ENCODE peak calls at places on chromosomes 3 and 15, in four cellular contexts. Y is right lobe of liver, V is heart right ventricle, M is WERI-Rb-1. F is an unnamed sample. For H3K27me3, the result is how much of the 10 kb centered on the place peaks cover.

GRCh38 chr15:66923438-66923881 is 141.9 kb upstream of the SMAD3 start:
- DNase-seq in V (no peak), Y (no peak), M (peak), F (no peak)

GRCh38 chr3:153257673-153258351 is 95.8 kb downstream of the RAP2B start:
- DNase-seq in Y (no peak), V (no peak), M (no peak), F (no peak)

GRCh38 chr15:60407406-60407805 is 9.6 kb upstream of the ANXA2 start:
- DNase-seq in V (no peak), M (no peak), Y (no peak), F (no peak)

GRCh38 chr15:48459571-48460461 is 128.6 kb downstream of the DUT start:
- DNase-seq in M (no peak), Y (no peak), V (no peak), F (no peak)

GRCh38 chr3:124529826-124530571 is 200.3 kb upstream of the UMPS start:
- DNase-seq in Y (no peak), V (no peak), M (no peak), F (no peak)

GRCh38 chr3:146823622-146824021 is 218.5 kb upstream of the PLSCR5 start:
- DNase-seq in M (no peak), Y (no peak), V (no peak), F (no peak)

GRCh38 chr3:31341130-31341529 is 191.6 kb upstream of the STT3B start:
- DNase-seq in M (peak), Y (no peak), V (no peak), F (no peak)

GRCh38 chr3:104519068-104519467 is 847.6 kb upstream of the ALCAM start:
- DNase-seq in V (no peak), M (no peak), Y (no peak), F (no peak)

GRCh38 chr15:98586066-98586465 is 62.3 kb upstream of the IGF1R start:
- DNase-seq in V (no peak), Y (no peak), M (no peak), F (no peak)

GRCh38 chr15:92812271-92812670 is 87.9 kb upstream of the CHD2 start:
- DNase-seq in V (no peak), Y (no peak), M (no peak), F (no peak)

GRCh38 chr3:170442945-170443344 is 24.3 kb downstream of the CLDN11 start:
- DNase-seq in V (no peak), M (no peak), Y (no peak), F (no peak)

GRCh38 chr15:42128476-42128875 is 28.0 kb downstream of the PLA2G4F start:
- DNase-seq in V (no peak), Y (no peak), M (no peak), F (no peak)

GRCh38 chr3:81743096-81744025 is 18.1 kb downstream of the GBE1 start:
- DNase-seq in Y (no peak), M (no peak), V (no peak), F (no peak)

GRCh38 chr15:36777941-36778340 is 198.5 kb downstream of the CDIN1 start:
- DNase-seq in V (no peak), M (no peak), Y (no peak), F (no peak)

GRCh38 chr3:49277357-49277723 is 308 bp upstream of the C3orf62 start:
- DNase-seq in Y (no peak), V (no peak), M (no peak), F (no peak)

GRCh38 chr15:68385671-68386586 is 46.0 kb downstream of the ITGA11 start:
- DNase-seq in Y (no peak), V (no peak), M (no peak), F (no peak)

GRCh38 chr15:25899870-25900269 is 36.7 kb upstream of the ATP10A start:
- DNase-seq in M (no peak), V (no peak), Y (no peak), F (no peak)

GRCh38 chr3:141050576-141050912 is 603 bp upstream of the SPSB4 start:
- DNase-seq in V (no peak), M (peak), Y (no peak), F (no peak)

GRCh38 chr3:72441284-72441994 is 406.8 kb downstream of the SHQ1 start:
- DNase-seq in M (no peak), V (no peak), Y (no peak), F (no peak)

GRCh38 chr15:61228025-61228901 is 839 bp downstream of the RORA start:
- DNase-seq in Y (peak), V (peak), M (peak), F (peak)

GRCh38 chr3:32157600-32158264 is 51.3 kb downstream of the GPD1L start:
- DNase-seq in Y (no peak), M (no peak), V (no peak), F (no peak)

GRCh38 chr15:40743466-40743865 is 11.6 kb downstream of the RMDN3 start:
- DNase-seq in Y (peak), M (no peak), V (no peak), F (no peak)

GRCh38 chr15:44501768-44502366 is 35.1 kb upstream of the EIF3J start:
- DNase-seq in V (no peak), Y (no peak), M (no peak), F (no peak)

GRCh38 chr3:132723551-132723950 is 1.3 kb upstream of the NPHP3 start:
- DNase-seq in V (no peak), Y (no peak), M (no peak), F (no peak)

GRCh38 chr3:50246517-50246954 is 10.5 kb downstream of the GNAI2 start:
- DNase-seq in M (no peak), Y (no peak), V (peak), F (no peak)

GRCh38 chr3:147195896-147196295 is 210.4 kb downstream of the ZIC4 start:
- DNase-seq in M (no peak), Y (no peak), V (no peak), F (no peak)

DNA sequence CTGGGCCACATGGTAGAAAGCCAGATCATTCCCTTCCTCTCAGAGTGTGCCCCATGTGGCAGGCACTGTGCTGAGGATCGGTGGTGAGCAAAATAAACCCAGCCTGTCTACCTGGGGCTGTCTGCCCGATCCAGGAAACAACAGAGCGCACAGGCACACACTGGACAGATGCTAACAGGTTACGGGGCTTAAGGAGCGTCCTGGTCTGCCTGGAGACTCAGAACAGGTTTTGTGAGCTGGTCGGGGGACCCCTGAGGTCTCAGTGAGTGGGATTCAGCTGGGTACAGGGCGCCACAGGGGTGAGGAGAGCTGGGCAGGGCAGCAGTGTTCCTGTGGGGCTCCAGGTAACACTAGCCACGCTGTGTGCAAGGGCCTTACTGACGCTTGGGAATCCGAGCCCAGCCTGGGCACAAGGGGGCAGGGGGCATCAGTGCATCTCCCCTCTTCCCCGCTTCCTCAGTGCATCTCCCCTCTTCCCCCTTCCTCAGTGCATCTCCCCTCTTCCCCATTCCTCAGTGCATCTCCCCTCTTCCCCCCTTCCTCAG is 136.3 kb downstream of the DNAJB8 start:
- DNase-seq in M (no peak), Y (no peak), V (no peak), F (no peak)
- TF ChIP-seq CTCF in M (no peak), Y (no peak), V (no peak), F (no peak)

DNA sequence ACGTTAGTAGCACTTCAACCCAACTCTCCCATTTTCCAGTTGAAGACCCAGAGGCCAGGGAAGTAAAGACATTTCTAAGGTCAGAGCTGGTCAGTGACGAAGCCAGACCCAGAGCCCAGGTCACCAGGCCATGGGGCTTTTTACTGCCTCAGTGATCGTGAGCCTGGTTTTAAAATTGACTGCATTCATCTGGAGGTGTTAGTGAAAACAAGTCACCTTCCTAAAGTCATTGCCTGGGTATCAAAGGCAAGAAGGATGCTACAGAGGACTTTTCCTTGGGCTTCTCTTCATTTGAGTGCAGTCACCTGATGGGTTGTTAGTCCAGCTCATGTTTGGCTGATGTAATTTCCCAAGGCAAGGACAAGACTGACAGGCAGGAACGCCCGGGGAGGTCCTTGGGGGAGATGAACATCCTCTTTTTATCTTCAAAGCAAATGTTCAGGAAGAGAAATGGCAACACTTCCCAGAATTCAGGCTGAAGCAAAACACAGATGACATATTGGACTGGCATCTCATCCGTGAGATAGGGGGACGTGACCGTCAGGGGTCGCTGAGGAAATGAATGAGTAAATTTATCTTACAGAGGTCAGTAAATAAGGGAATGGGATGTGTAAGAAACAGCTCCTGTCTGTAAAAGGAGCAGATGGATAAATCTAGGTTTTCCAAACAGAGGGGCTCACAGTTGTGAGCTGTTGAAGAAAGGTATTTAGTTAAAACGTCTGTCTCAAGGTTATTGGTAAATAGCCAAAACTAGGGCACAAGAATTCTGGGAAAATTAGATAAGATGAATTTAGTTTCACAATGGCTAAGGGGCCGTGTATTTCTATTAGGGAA is 201.2 kb downstream of the OPA1 start:
- DNase-seq in Y (no peak), V (no peak), M (no peak), F (no peak)
- H3K27me3 ChIP-seq in Y (under half), V (under half), M (under half), F (under half)

GRCh38 chr3:38638354-38638753 is 11.1 kb downstream of the SCN5A start:
- DNase-seq in V (no peak), M (no peak), Y (peak), F (no peak)
- H3K4me3 ChIP-seq in V (no peak), M (no peak), Y (no peak), F (no peak)

DNA sequence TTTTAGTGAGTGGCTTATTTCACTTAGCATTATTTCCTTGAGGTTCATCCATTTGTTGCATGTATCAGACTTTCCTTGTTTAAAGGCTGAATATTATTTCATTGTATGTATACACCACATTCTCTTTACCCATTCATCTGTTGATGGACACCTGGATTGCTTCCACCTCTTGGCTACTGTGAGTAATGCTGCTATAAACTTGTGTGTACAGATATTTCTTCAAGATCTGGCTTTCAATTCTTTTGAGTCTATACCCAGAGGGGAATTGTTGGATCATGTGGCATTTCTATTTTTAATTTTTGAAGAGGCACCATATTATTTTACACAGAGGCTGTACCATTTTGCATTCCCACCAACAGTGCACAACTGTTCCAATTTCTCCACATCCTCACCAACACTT is 313.5 kb downstream of the RPLP1 start:
- DNase-seq in Y (no peak), V (no peak), M (no peak), F (no peak)
- TF ChIP-seq CTCF in Y (no peak), V (no peak), M (no peak), F (no peak)

DNA sequence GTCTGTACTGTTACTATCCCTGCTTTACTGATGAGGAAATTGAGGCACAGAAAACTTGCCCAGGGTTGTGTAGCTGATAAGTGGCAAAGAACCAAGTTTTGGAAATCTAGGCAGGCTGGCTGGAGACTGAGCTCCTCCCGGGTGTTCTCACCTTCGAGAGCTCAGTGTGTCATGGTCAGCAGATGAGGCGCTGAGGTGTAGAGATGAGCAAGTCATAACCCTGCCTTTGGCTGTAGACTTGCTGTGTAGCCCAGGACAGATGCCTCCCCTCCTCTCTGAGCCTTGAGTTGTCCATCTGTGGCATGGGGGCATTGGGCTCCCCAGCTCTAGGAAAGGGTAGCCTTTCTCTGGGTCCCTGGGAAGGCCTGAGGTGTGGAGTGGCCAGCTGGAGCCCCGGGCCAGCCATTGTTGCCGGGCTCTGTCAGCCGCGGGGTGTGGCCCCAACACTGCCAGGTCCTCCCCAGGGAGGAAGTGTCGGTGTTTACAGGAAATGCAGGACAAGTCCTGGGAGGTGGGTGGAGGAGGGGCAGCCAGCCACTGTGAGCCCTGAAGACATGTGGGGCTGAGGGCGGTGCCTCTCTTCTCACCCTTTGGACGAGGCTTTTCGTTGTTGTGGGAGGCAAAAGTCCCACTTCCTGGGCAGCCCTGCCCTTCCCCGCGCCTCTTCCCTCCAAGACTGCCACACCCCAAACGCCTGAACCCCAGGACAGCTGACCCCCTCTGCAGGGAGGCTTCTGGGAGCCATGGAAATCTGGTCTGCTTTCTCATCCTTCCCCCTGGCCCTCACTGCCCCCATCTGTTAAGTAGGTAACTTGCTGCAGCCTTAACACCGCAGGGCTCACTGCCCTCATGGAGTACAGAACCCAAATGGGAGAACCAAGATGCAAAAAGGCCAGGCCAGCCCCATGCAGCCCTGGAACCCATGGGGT is 29.1 kb downstream of the FGD5 start:
- DNase-seq in V (peak), Y (no peak), M (no peak), F (no peak)
- H3K27me3 ChIP-seq in V (under half), Y (under half), M (under half), F (under half)

GRCh38 chr3:184380627-184381260 is 890 bp downstream of the CHRD start:
- DNase-seq in Y (peak), V (no peak), M (no peak), F (no peak)
- H3K4me3 ChIP-seq in Y (peak), V (peak), M (peak), F (peak)